ENCODE peak calls at places on chromosome X, in six cellular contexts. One of them, this sample, is unnamed.

GRCh38 chrX:46929439-46930018 is 17.3 kb downstream of the JADE3 start:
- DNase-seq in GDM1: no peak
- DNase-seq in T-helper 22 cell: no peak
- DNase-seq in neural crest cell: no peak
- DNase-seq in PC-3: peak; percentile 9
- DNase-seq in GM12892: no peak
- DNase-seq in this sample: no peak

GRCh38 chrX:108000751-108001150 is 18.6 kb upstream of the TEX13B start:
- DNase-seq in PC-3: peak; percentile 10
- DNase-seq in GDM1: no peak
- DNase-seq in T-helper 22 cell: no peak
- DNase-seq in GM12892: no peak
- DNase-seq in neural crest cell: no peak
- DNase-seq in this sample: no peak

GRCh38 chrX:129661369-129661768 is 6.6 kb upstream of the APLN start:
- DNase-seq in GM12892: no peak
- DNase-seq in PC-3: peak; percentile 66
- DNase-seq in GDM1: no peak
- DNase-seq in T-helper 22 cell: no peak
- DNase-seq in neural crest cell: no peak
- DNase-seq in this sample: no peak

GRCh38 chrX:2875798-2876399 is 47.2 kb downstream of the GYG2 start:
- DNase-seq in neural crest cell: no peak
- DNase-seq in GDM1: no peak
- DNase-seq in GM12892: no peak
- DNase-seq in T-helper 22 cell: no peak
- DNase-seq in PC-3: peak; percentile 26
- DNase-seq in this sample: no peak

GRCh38 chrX:69396916-69397315 is 107.2 kb upstream of the NALF2 start:
- DNase-seq in T-helper 22 cell: no peak
- DNase-seq in GM12892: no peak
- DNase-seq in PC-3: no peak
- DNase-seq in GDM1: no peak
- DNase-seq in neural crest cell: peak; percentile 14
- DNase-seq in this sample: no peak

GRCh38 chrX:135596495-135596894 is 76.0 kb downstream of the INTS6L start:
- DNase-seq in PC-3: peak; percentile 58
- DNase-seq in neural crest cell: peak; percentile 45
- DNase-seq in GM12892: peak; percentile 10
- DNase-seq in T-helper 22 cell: no peak
- DNase-seq in GDM1: peak; percentile 22
- DNase-seq in this sample: peak; percentile 67

GRCh38 chrX:124033821-124034220 is 72.3 kb downstream of the STAG2 start:
- DNase-seq in GDM1: no peak
- DNase-seq in T-helper 22 cell: no peak
- DNase-seq in PC-3: peak; percentile 68
- DNase-seq in neural crest cell: no peak
- DNase-seq in GM12892: no peak
- DNase-seq in this sample: no peak

GRCh38 chrX:23478056-23478455 is 143.4 kb downstream of the PTCHD1 start:
- DNase-seq in GDM1: no peak
- DNase-seq in T-helper 22 cell: no peak
- DNase-seq in neural crest cell: no peak
- DNase-seq in GM12892: no peak
- DNase-seq in PC-3: peak; percentile 76
- DNase-seq in this sample: no peak

GRCh38 chrX:31658360-31658759 is 586.5 kb upstream of the FTHL17 start:
- DNase-seq in PC-3: peak; percentile 43
- DNase-seq in T-helper 22 cell: no peak
- DNase-seq in GM12892: no peak
- DNase-seq in GDM1: no peak
- DNase-seq in neural crest cell: no peak
- DNase-seq in this sample: peak; percentile 4

GRCh38 chrX:154333837-154334271 is 38.3 kb downstream of the TKTL1 start:
- DNase-seq in GM12892: no peak
- DNase-seq in PC-3: no peak
- DNase-seq in T-helper 22 cell: no peak
- DNase-seq in GDM1: peak; percentile 30
- DNase-seq in neural crest cell: no peak
- DNase-seq in this sample: no peak

GRCh38 chrX:28099166-28099565 is 117.9 kb upstream of the DCAF8L1 start:
- DNase-seq in neural crest cell: no peak
- DNase-seq in PC-3: no peak
- DNase-seq in T-helper 22 cell: no peak
- DNase-seq in GDM1: no peak
- DNase-seq in GM12892: no peak
- DNase-seq in this sample: no peak

GRCh38 chrX:115591856-115592842 is 31.2 kb downstream of the PLS3 start:
- DNase-seq in PC-3: peak; percentile 71
- DNase-seq in neural crest cell: no peak
- DNase-seq in T-helper 22 cell: no peak
- DNase-seq in GDM1: no peak
- DNase-seq in GM12892: no peak
- DNase-seq in this sample: no peak

GRCh38 chrX:24767557-24767956 is 73.8 kb downstream of the POLA1 start:
- DNase-seq in PC-3: peak; percentile 7
- DNase-seq in GDM1: no peak
- DNase-seq in neural crest cell: no peak
- DNase-seq in T-helper 22 cell: no peak
- DNase-seq in GM12892: no peak
- DNase-seq in this sample: no peak

GRCh38 chrX:74535633-74536141 is 78.7 kb downstream of the RLIM start:
- DNase-seq in GM12892: peak; percentile 35
- DNase-seq in T-helper 22 cell: peak; percentile 8
- DNase-seq in PC-3: peak; percentile 66
- DNase-seq in GDM1: no peak
- DNase-seq in neural crest cell: peak; percentile 9
- DNase-seq in this sample: no peak

GRCh38 chrX:143476751-143477150 is 40.5 kb downstream of the SPANXN3 start:
- DNase-seq in GDM1: no peak
- DNase-seq in GM12892: no peak
- DNase-seq in neural crest cell: no peak
- DNase-seq in T-helper 22 cell: no peak
- DNase-seq in PC-3: no peak
- DNase-seq in this sample: no peak

GRCh38 chrX:43644124-43644701 is 11.9 kb upstream of the MAOA start:
- DNase-seq in GM12892: no peak
- DNase-seq in PC-3: peak; percentile 75
- DNase-seq in neural crest cell: no peak
- DNase-seq in T-helper 22 cell: no peak
- DNase-seq in GDM1: no peak
- DNase-seq in this sample: no peak

GRCh38 chrX:86806786-86807185 is 658.5 kb downstream of the DACH2 start:
- DNase-seq in PC-3: peak; percentile 24
- DNase-seq in GM12892: no peak
- DNase-seq in GDM1: no peak
- DNase-seq in neural crest cell: peak; percentile 14
- DNase-seq in T-helper 22 cell: no peak
- DNase-seq in this sample: no peak

GRCh38 chrX:13688772-13689518 is at the start of gene RAB9A:
- DNase-seq in neural crest cell: peak; percentile 79
- DNase-seq in PC-3: peak; percentile 76
- DNase-seq in T-helper 22 cell: peak; percentile 70
- DNase-seq in GM12892: peak; percentile 69
- DNase-seq in GDM1: peak; percentile 61
- DNase-seq in this sample: peak; percentile 65

GRCh38 chrX:100745806-100746537 is 14.1 kb upstream of the SYTL4 start:
- DNase-seq in T-helper 22 cell: no peak
- DNase-seq in GM12892: no peak
- DNase-seq in GDM1: no peak
- DNase-seq in PC-3: no peak
- DNase-seq in neural crest cell: no peak
- DNase-seq in this sample: peak; percentile 28

GRCh38 chrX:41960142-41960541 is 36.8 kb upstream of the CASK start:
- DNase-seq in GM12892: no peak
- DNase-seq in PC-3: no peak
- DNase-seq in neural crest cell: no peak
- DNase-seq in GDM1: no peak
- DNase-seq in T-helper 22 cell: no peak
- DNase-seq in this sample: no peak

GRCh38 chrX:84729809-84730208 is 227.6 kb upstream of the HDX start:
- DNase-seq in T-helper 22 cell: no peak
- DNase-seq in neural crest cell: peak; percentile 2
- DNase-seq in GM12892: peak; percentile 1
- DNase-seq in GDM1: no peak
- DNase-seq in PC-3: peak; percentile 42
- DNase-seq in this sample: peak; percentile 0

GRCh38 chrX:136778020-136778419 is 2.7 kb downstream of the ARHGEF6 start:
- DNase-seq in T-helper 22 cell: no peak
- DNase-seq in PC-3: no peak
- DNase-seq in neural crest cell: no peak
- DNase-seq in GDM1: no peak
- DNase-seq in GM12892: no peak
- DNase-seq in this sample: no peak

GRCh38 chrX:130975947-130976346 is 72.9 kb upstream of the ENOX2 start:
- DNase-seq in T-helper 22 cell: no peak
- DNase-seq in neural crest cell: peak; percentile 64
- DNase-seq in GDM1: no peak
- DNase-seq in GM12892: no peak
- DNase-seq in PC-3: peak; percentile 79
- DNase-seq in this sample: no peak

GRCh38 chrX:85698921-85699320 is 319.5 kb upstream of the POF1B start:
- DNase-seq in GDM1: no peak
- DNase-seq in T-helper 22 cell: no peak
- DNase-seq in PC-3: no peak
- DNase-seq in GM12892: no peak
- DNase-seq in neural crest cell: no peak
- DNase-seq in this sample: no peak

GRCh38 chrX:125003746-125004446 is 315.8 kb upstream of the TEX13C start:
- DNase-seq in T-helper 22 cell: no peak
- DNase-seq in neural crest cell: no peak
- DNase-seq in GM12892: no peak
- DNase-seq in GDM1: no peak
- DNase-seq in PC-3: no peak
- DNase-seq in this sample: no peak

GRCh38 chrX:140766024-140766611 is 56.6 kb downstream of the LINC00632 start:
- DNase-seq in GM12892: no peak
- DNase-seq in T-helper 22 cell: peak; percentile 5
- DNase-seq in neural crest cell: peak; percentile 69
- DNase-seq in GDM1: no peak
- DNase-seq in PC-3: peak; percentile 76
- DNase-seq in this sample: no peak

GRCh38 chrX:69178592-69178991 is 13.3 kb upstream of the PJA1 start:
- DNase-seq in T-helper 22 cell: no peak
- DNase-seq in PC-3: no peak
- DNase-seq in GM12892: no peak
- DNase-seq in neural crest cell: no peak
- DNase-seq in GDM1: no peak
- DNase-seq in this sample: no peak

GRCh38 chrX:16869393-16870094 is 618 bp downstream of the RBBP7 start:
- DNase-seq in GDM1: peak; percentile 32
- DNase-seq in T-helper 22 cell: no peak
- DNase-seq in GM12892: peak; percentile 31
- DNase-seq in neural crest cell: peak; percentile 54
- DNase-seq in PC-3: peak; percentile 50
- DNase-seq in this sample: peak; percentile 36

GRCh38 chrX:136941396-136942337 is 61.1 kb upstream of the RBMX start:
- DNase-seq in GM12892: no peak
- DNase-seq in PC-3: peak; percentile 51
- DNase-seq in T-helper 22 cell: no peak
- DNase-seq in neural crest cell: no peak
- DNase-seq in GDM1: no peak
- DNase-seq in this sample: no peak

This sample was measured in NCI-H1930.